ENCODE peak calls at places on chromosomes 2 and 18, in five cellular contexts. X, F, S, P and D are unnamed samples.

GRCh38 chr2:224645722-224646121 is 60.6 kb upstream of the CUL3 start:
- DNase-seq in X (no peak), F (no peak), S (no peak), P (no peak), D (no peak)

GRCh38 chr2:26704441-26704977 is 12.0 kb downstream of the KCNK3 start:
- DNase-seq in X (no peak), F (peak; percentile 33), S (peak; percentile 22), P (no peak), D (no peak)

GRCh38 chr2:95353055-95353575 is 49.4 kb upstream of the FAHD2A start:
- DNase-seq in X (no peak), F (no peak), S (no peak), P (no peak), D (no peak)

GRCh38 chr18:45657357-45658335 is 42.4 kb downstream of the SLC14A2 start:
- DNase-seq in X (no peak), F (peak; percentile 14), S (no peak), P (no peak), D (no peak)

GRCh38 chr2:237540823-237541222 is 25.6 kb upstream of the PRLH start:
- DNase-seq in X (no peak), F (peak; percentile 46), S (no peak), P (no peak), D (no peak)

GRCh38 chr2:241945803-241946202 is 76.3 kb downstream of the RTP5 start:
- DNase-seq in X (no peak), F (no peak), S (no peak), P (no peak), D (no peak)

GRCh38 chr2:109065335-109065734 is 63.7 kb upstream of the SH3RF3 start:
- DNase-seq in X (no peak), F (no peak), S (no peak), P (no peak), D (no peak)

GRCh38 chr2:120442923-120443571 is 97.1 kb downstream of the INHBB start:
- DNase-seq in X (no peak), F (no peak), S (peak; percentile 83), P (no peak), D (no peak)

GRCh38 chr2:236112466-236112865 is 55.7 kb downstream of the GBX2 start:
- DNase-seq in X (no peak), F (no peak), S (no peak), P (no peak), D (no peak)

GRCh38 chr2:71067567-71068217 is 756 bp upstream of the NAGK start:
- DNase-seq in X (peak; percentile 63), F (no peak), S (peak; percentile 34), P (no peak), D (no peak)

GRCh38 chr2:52703004-52703403 is 1064.6 kb upstream of the CHAC2 start:
- DNase-seq in X (no peak), F (no peak), S (no peak), P (no peak), D (no peak)

GRCh38 chr2:65666156-65666725 is 233.8 kb upstream of the SPRED2 start:
- DNase-seq in X (no peak), F (peak; percentile 40), S (no peak), P (no peak), D (no peak)

DNA sequence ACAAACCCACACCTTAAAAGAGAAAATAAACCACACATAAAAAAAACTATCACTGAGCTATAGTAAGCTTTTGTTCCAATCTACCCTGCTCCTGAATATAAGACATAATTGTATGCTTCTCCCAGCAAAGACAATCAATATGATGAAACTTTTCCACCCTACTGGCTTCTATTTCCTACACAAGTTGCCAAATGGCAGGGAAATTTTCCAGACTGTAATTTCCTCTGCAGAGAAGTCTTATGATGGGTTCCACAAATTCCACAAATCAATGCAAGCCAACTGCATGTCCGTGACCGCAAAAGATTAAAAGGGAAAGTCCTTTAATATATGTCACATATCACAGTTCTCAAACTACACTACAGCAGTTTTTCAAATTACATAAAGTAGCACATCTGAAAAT is 61.3 kb downstream of the RPL31 start:
- DNase-seq in X (no peak), F (peak; percentile 95), S (no peak), P (no peak), D (no peak)
- H3K4me3 ChIP-seq in X (no peak overlapping the region), F (no peak overlapping the region), S (no peak overlapping the region), P (no peak overlapping the region), D (no peak overlapping the region)

DNA sequence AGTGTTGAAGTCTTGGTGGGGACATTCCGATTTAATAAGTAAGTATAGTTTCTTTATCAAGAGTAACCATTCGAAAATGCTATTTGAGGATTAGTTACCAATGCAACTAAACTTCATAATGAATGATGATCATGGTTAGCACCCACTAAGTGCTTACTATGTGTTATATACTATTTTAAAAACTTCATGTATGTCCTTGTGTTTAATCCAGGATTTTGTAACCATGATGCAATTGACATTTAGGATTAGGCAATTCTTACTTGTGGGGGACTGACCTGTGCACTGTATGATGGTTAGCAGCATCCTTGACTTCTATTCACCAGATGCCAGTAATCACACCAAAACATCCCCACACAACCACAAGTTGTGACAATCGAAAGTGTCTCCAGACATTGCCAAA is 859.9 kb upstream of the FSHR start:
- DNase-seq in X (no peak), F (no peak), S (no peak), P (no peak), D (no peak)
- H3K4me3 ChIP-seq in X (no peak overlapping the region), F (no peak overlapping the region), S (no peak overlapping the region), P (no peak overlapping the region), D (no peak overlapping the region)

DNA sequence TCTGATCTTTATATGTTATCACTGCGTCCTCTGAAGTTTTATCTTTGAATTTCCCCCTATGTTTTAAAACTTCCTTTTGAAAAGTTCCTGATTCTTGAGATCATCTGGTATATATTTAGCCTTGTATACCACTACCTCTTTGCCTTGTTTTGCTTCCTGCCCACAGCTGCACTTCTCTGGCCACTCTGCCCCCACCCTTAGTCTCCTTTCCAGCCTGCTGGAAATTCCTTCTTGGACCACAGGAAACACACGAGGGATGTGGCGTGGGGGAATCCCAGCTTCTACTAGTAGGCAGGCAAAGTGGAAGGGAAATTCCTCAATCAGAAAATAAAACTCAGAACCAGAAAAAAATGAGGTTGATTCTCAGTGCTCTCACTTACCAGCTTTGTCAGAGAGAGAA is 13.3 kb downstream of the IL18RAP start:
- DNase-seq in X (no peak), F (peak; percentile 49), S (no peak), P (no peak), D (no peak)
- H3K4me3 ChIP-seq in X (no peak overlapping the region), F (no peak overlapping the region), S (no peak overlapping the region), P (no peak overlapping the region), D (no peak overlapping the region)

GRCh38 chr2:39202639-39203369 is 41.0 kb downstream of the CDKL4 start:
- DNase-seq in X (no peak), F (peak; percentile 5), S (no peak), P (no peak), D (no peak)
- H3K4me3 ChIP-seq in X (no peak overlapping the region), F (no peak overlapping the region), S (no peak overlapping the region), P (no peak overlapping the region), D (no peak overlapping the region)

GRCh38 chr2:2714413-2714812 is 383.3 kb upstream of the MYT1L start:
- DNase-seq in X (no peak), F (no peak), S (no peak), P (no peak), D (no peak)
- H3K4me3 ChIP-seq in X (no peak overlapping the region), F (no peak overlapping the region), S (no peak overlapping the region), P (no peak overlapping the region), D (no peak overlapping the region)

GRCh38 chr18:76519156-76519549 is 24.1 kb upstream of the ZNF516 start:
- DNase-seq in X (no peak), F (peak; percentile 32), S (no peak), P (no peak), D (no peak)

GRCh38 chr18:76521367-76521766 is 26.3 kb upstream of the ZNF516 start:
- DNase-seq in X (no peak), F (no peak), S (no peak), P (no peak), D (no peak)

GRCh38 chr18:76514573-76514972 is 19.5 kb upstream of the ZNF516 start:
- DNase-seq in X (no peak), F (no peak), S (no peak), P (no peak), D (no peak)

GRCh38 chr18:76518543-76519155 is 23.6 kb upstream of the ZNF516 start:
- DNase-seq in X (no peak), F (peak; percentile 36), S (no peak), P (no peak), D (no peak)

GRCh38 chr18:76518073-76518472 is 23.0 kb upstream of the ZNF516 start:
- DNase-seq in X (no peak), F (no peak), S (no peak), P (no peak), D (no peak)
- H3K4me3 ChIP-seq in X (peak overlapping the region; percentile 5), F (peak overlapping the region; percentile 30), S (no peak overlapping the region), P (peak overlapping the region; percentile 0), D (no peak overlapping the region)

GRCh38 chr18:10354241-10354811 is 100.1 kb upstream of the APCDD1 start:
- DNase-seq in X (no peak), F (no peak), S (no peak), P (no peak), D (no peak)
- H3K4me3 ChIP-seq in X (no peak overlapping the region), F (no peak overlapping the region), S (no peak overlapping the region), P (no peak overlapping the region), D (no peak overlapping the region)

DNA sequence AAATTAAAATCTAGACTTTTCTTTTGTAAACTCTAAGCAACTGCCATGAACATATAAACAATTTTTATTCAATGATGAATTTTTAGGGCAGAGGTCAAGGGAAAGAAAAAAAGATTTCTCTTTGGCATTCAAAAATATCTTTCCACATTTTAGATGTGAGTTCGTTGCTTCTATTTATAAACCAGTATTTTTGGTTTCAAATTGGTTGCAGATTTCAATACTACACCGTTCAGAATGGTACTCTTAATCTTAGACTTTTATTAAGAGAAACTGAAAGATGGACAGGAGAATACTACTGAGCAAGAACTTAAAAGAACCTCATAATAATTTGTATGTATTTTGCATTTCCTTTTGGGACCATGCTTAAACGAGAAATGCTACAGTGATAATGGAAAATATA is 293.7 kb upstream of the CCDC68 start:
- DNase-seq in X (no peak), F (no peak), S (no peak), P (no peak), D (no peak)
- H3K4me3 ChIP-seq in X (no peak overlapping the region), F (no peak overlapping the region), S (no peak overlapping the region), P (no peak overlapping the region), D (no peak overlapping the region)

DNA sequence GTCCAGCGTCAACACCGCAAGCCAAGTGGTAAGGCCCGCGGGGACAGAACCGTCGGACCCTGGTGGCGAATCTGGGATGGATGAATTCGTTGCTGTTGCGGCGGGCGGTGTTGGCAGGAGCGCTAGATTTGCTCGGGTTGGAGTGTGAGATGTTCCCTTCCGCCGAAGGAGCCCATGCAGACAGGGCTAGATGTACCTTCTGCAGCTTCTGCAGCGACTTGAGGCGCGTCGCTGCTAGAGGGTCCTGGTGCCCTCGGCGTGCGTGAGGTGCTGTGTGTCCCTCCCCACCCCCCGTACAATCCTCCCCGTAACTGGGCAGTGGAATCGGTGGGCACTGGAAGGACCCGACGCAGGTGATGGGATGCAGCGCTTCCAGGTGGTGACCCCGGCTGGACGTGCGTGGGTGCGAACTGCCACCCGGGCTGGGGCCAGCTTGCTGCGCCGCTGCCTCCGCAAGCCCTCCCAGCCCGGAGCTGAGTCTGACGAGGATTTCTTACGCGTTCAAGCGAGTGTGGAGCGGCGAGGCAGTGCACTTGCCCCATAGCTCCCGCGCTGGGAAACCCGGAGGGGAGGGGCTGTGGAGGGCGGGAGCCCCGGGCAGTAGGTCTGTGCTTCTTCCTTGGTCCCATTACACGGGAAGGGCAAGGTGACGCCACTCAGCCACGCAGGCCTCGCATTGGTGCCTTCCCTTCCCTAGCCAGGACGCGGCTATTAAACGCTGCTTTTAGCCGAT is 34.3 kb downstream of the CHRNA1 start:
- DNase-seq in X (no peak), F (peak; percentile 12), S (no peak), P (no peak), D (peak; percentile 20)
- H3K4me3 ChIP-seq in X (no peak overlapping the region), F (peak overlapping the region; percentile 39), S (peak overlapping the region; percentile 8), P (peak overlapping the region; percentile 74), D (peak overlapping the region; percentile 41)